ENCODE peak calls at places on chromosomes 2 and 18, in four cellular contexts. A is IMR-90, J is SK-N-SH, O is GM23248. H is an unnamed sample. For H3K27me3 and H3K4me1, the result is how much of the 10 kb centered on the place peaks cover.

GRCh38 chr2:1227289-1227900 is 185.9 kb upstream of the TPO start:
- DNase-seq in A (no peak), J (no peak), O (no peak), H (no peak)

GRCh38 chr2:143428700-143429099 is 299.5 kb downstream of the ARHGAP15 start:
- DNase-seq in A (no peak), J (no peak), O (peak), H (no peak)

GRCh38 chr18:76977681-76978234 is 154.8 kb downstream of the MBP start:
- DNase-seq in A (peak), J (no peak), O (no peak), H (no peak)

GRCh38 chr2:53724511-53724910 is 43.1 kb upstream of the CHAC2 start:
- DNase-seq in A (peak), J (no peak), O (peak), H (no peak)

GRCh38 chr2:27054721-27055120 is 3.3 kb downstream of the AGBL5 start:
- DNase-seq in A (no peak), J (no peak), O (no peak), H (no peak)

GRCh38 chr2:216059233-216059834 is 22.3 kb downstream of the PECR start:
- DNase-seq in A (no peak), J (no peak), O (no peak), H (no peak)

GRCh38 chr2:43341959-43342757 is 115.8 kb upstream of the ZFP36L2 start:
- DNase-seq in A (no peak), J (no peak), O (no peak), H (no peak)

GRCh38 chr2:105712981-105713596 is 31.6 kb upstream of the NCK2 start:
- DNase-seq in A (peak), J (no peak), O (peak), H (no peak)

GRCh38 chr2:121095257-121096080 is 189.5 kb downstream of the TFCP2L1 start:
- DNase-seq in A (peak), J (peak), O (peak), H (no peak)

GRCh38 chr2:127176371-127177311 is 43.5 kb downstream of the CYP27C1 start:
- DNase-seq in A (peak), J (peak), O (peak), H (no peak)

GRCh38 chr2:215535726-215536125 is 99.9 kb upstream of the FN1 start:
- DNase-seq in A (no peak), J (no peak), O (peak), H (no peak)

GRCh38 chr2:69073928-69074575 is 61.1 kb downstream of the ANTXR1 start:
- DNase-seq in A (no peak), J (no peak), O (no peak), H (no peak)

GRCh38 chr2:888906-889566 is 61.6 kb upstream of the SNTG2 start:
- DNase-seq in A (no peak), J (no peak), O (no peak), H (no peak)

GRCh38 chr2:196245746-196246145 is 74.4 kb upstream of the STK17B start:
- DNase-seq in A (no peak), J (no peak), O (peak), H (no peak)

GRCh38 chr18:45567123-45567522 is 48.2 kb upstream of the SLC14A2 start:
- DNase-seq in A (peak), J (no peak), O (peak), H (no peak)

GRCh38 chr2:197298609-197299008 is 12.0 kb downstream of the ANKRD44 start:
- DNase-seq in A (no peak), J (no peak), O (no peak), H (no peak)

GRCh38 chr2:102181919-102182635 is 4.7 kb upstream of the IL1RL2 start:
- DNase-seq in A (no peak), J (no peak), O (no peak), H (no peak)

GRCh38 chr2:190723397-190724090 is 74.7 kb downstream of the NAB1 start:
- DNase-seq in A (no peak), J (no peak), O (no peak), H (no peak)

GRCh38 chr2:222024934-222025890 is 273.6 kb downstream of the PAX3 start:
- DNase-seq in A (peak), J (peak), O (peak), H (no peak)

GRCh38 chr2:17918789-17919188 is 40.3 kb downstream of the KCNS3 start:
- DNase-seq in A (peak), J (peak), O (no peak), H (no peak)

GRCh38 chr2:229273384-229274338 is 2.6 kb upstream of the PID1 start:
- DNase-seq in A (peak), J (peak), O (peak), H (no peak)

GRCh38 chr2:226031078-226031937 is 631.8 kb downstream of the NYAP2 start:
- DNase-seq in A (peak), J (peak), O (peak), H (no peak)

GRCh38 chr2:216692636-216693413 is 2.5 kb downstream of the IGFBP5 start:
- DNase-seq in A (peak), J (peak), O (peak), H (peak)

GRCh38 chr2:37985333-37985732 is 60.2 kb downstream of the RMDN2 start:
- DNase-seq in A (peak), J (no peak), O (peak), H (no peak)

GRCh38 chr2:153944775-153945174 is 73.1 kb downstream of the GALNT13 start:
- DNase-seq in A (no peak), J (no peak), O (no peak), H (no peak)

GRCh38 chr2:75320893-75321292 is 121.6 kb upstream of the TACR1 start:
- DNase-seq in A (peak), J (no peak), O (no peak), H (no peak)

GRCh38 chr18:48580066-48580465 is 41.2 kb downstream of the CTIF start:
- DNase-seq in A (no peak), J (no peak), O (no peak), H (no peak)

GRCh38 chr18:75207298-75208054 is 1.5 kb downstream of the PTGR3 start:
- DNase-seq in A (peak), J (no peak), O (peak), H (peak)

GRCh38 chr2:48414196-48414595 is 115.8 kb upstream of the STON1 start:
- DNase-seq in A (no peak), J (no peak), O (no peak), H (no peak)

GRCh38 chr2:241268716-241269445 is 46.6 kb downstream of the HDLBP start:
- DNase-seq in A (peak), J (no peak), O (peak), H (no peak)

GRCh38 chr2:216756435-216756834 is 61.1 kb upstream of the IGFBP5 start:
- DNase-seq in A (no peak), J (no peak), O (no peak), H (no peak)

GRCh38 chr18:23585007-23585871 is 1.1 kb downstream of the NPC1 start:
- DNase-seq in A (no peak), J (peak), O (peak), H (no peak)

GRCh38 chr18:79902640-79903039 is 48.8 kb downstream of the SLC66A2 start:
- DNase-seq in A (no peak), J (no peak), O (no peak), H (no peak)

GRCh38 chr18:36329684-36330434 is 32.3 kb downstream of the FHOD3 start:
- DNase-seq in A (peak), J (no peak), O (no peak), H (peak)

GRCh38 chr2:49286045-49286444 is 131.7 kb upstream of the FSHR start:
- DNase-seq in A (no peak), J (no peak), O (no peak), H (no peak)

GRCh38 chr2:127618551-127618950 is 27.4 kb upstream of the GPR17 start:
- DNase-seq in A (no peak), J (peak), O (no peak), H (no peak)

GRCh38 chr18:11323359-11323819 is 174.0 kb upstream of the PIEZO2 start:
- DNase-seq in A (peak), J (no peak), O (peak), H (no peak)

GRCh38 chr2:98807221-98807620 is 76.3 kb upstream of the MGAT4A start:
- DNase-seq in A (no peak), J (no peak), O (no peak), H (no peak)

GRCh38 chr18:60978338-60978737 is 354.9 kb upstream of the CDH20 start:
- DNase-seq in A (peak), J (no peak), O (peak), H (no peak)

DNA sequence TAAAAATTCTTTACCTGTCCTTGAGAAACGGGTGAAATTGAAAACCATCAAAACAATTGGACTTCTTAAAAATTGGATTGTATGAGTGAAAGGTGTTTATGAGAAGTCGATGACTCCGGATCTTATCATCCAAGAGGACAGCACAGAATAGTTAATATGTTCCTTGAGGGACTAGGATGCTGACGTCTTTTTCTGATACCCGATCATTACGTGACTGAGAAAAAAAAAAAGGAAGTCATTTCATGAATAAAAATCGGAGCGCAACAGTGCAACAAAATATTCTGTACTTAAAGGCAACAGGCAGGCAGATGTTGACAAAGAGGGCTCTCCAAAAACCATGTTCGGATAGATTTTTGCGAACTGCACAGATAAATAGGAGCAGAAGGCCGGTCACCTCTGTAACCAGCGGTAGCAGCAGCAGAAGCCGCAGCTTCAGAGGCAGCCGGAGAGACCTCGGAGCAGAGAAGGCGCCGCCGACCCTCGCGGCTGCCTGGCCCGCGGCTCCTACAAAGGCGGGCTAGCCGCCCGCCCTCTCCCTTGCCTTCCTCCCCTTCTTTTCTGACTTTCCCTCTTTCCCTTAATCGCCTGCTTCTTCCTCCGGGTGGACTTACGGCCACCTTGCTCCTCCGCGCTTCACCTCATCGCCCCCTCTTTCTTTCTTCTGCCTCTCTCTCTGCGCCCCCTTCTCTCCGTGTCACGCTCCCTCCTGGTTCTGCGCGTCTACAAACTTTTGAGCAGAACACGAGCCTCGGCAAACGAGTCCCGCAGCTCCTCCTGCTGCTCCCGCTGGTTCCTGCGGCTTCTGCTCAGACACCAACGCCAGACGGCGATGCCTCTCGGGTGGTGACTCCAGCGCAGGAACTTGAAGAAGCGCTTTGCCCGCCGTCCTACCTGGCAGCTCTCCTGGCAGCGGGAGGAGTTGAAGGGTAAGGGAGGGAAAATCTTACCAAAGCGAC is at the start of gene ADCYAP1:
- DNase-seq in A (no peak), J (peak), O (peak), H (no peak)
- H3K27me3 ChIP-seq in A (half or more), J (half or more), O (half or more), H (under half)

GRCh38 chr2:231295363-231295655 is 96.9 kb downstream of the ARMC9 start:
- DNase-seq in A (no peak), J (no peak), O (no peak), H (no peak)
- H3K4me1 ChIP-seq in A (under half), J (under half), O (under half), H (under half)

DNA sequence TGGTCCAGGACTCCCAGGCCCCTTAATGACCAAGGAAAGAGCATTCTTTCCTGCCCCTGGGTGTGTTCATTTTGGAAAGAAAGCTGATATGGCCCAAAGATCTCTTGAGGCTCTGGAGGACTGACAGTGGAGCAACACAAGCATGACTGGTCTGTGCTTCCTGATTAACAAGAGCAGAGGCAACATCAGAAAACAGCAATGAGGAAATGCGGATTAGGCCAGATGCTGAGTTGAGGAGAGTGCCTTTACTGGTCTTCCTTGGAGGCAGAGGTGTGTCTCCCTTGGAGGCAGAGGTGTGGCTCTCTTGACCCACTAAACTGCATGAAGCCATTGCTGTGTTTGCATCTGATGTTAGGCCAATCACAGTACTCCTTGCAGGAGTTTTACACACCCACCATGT is 19.9 kb downstream of the IL36B start:
- DNase-seq in A (no peak), J (no peak), O (no peak), H (no peak)
- H3K27me3 ChIP-seq in A (under half), J (under half), O (half or more), H (under half)

GRCh38 chr2:12720181-12720580 is 3.4 kb downstream of the TRIB2 start:
- DNase-seq in A (peak), J (no peak), O (peak), H (no peak)

GRCh38 chr2:12720752-12721151 is 4.0 kb downstream of the TRIB2 start:
- DNase-seq in A (no peak), J (no peak), O (no peak), H (no peak)

GRCh38 chr2:12717988-12718661 is 1.4 kb downstream of the TRIB2 start:
- DNase-seq in A (peak), J (peak), O (peak), H (peak)

GRCh38 chr2:12718662-12719399 is 2.1 kb downstream of the TRIB2 start:
- DNase-seq in A (no peak), J (peak), O (peak), H (no peak)

GRCh38 chr2:12719400-12720104 is 2.8 kb downstream of the TRIB2 start:
- DNase-seq in A (peak), J (no peak), O (peak), H (peak)
- H3K4me1 ChIP-seq in A (under half), J (under half), O (under half), H (half or more)

GRCh38 chr2:144583362-144583692 is 63.4 kb upstream of the ZEB2 start:
- DNase-seq in A (no peak), J (no peak), O (no peak), H (no peak)
- H3K27me3 ChIP-seq in A (under half), J (under half), O (under half), H (under half)